ENCODE peak calls at places on chromosomes 1 and 21, in five cellular contexts. J, P, N, U and L are unnamed samples.

GRCh38 chr21:42974832-42975820 is 764 bp downstream of the PKNOX1 start:
- DNase-seq in J (peak), P (peak), N (no peak), U (peak), L (peak)

GRCh38 chr1:178101654-178102053 is 7.8 kb downstream of the RASAL2 start:
- DNase-seq in J (no peak), P (no peak), N (no peak), U (no peak), L (no peak)

GRCh38 chr1:8572106-8572505 is 245.3 kb downstream of the RERE start:
- DNase-seq in J (no peak), P (no peak), N (no peak), U (no peak), L (no peak)

GRCh38 chr1:223008808-223009207 is 134.2 kb downstream of the TLR5 start:
- DNase-seq in J (no peak), P (no peak), N (no peak), U (no peak), L (no peak)

GRCh38 chr1:25771246-25772114 is 28.5 kb upstream of the SELENON start:
- DNase-seq in J (peak), P (no peak), N (peak), U (peak), L (peak)

GRCh38 chr1:217469983-217470382 is 160.9 kb downstream of the GPATCH2 start:
- DNase-seq in J (no peak), P (no peak), N (no peak), U (no peak), L (no peak)

GRCh38 chr1:25472494-25472893 is 41.8 kb downstream of the MACO1 start:
- DNase-seq in J (no peak), P (no peak), N (no peak), U (no peak), L (no peak)

GRCh38 chr1:219659682-219660081 is 46.8 kb upstream of the ZC3H11B start:
- DNase-seq in J (no peak), P (no peak), N (no peak), U (peak), L (no peak)

GRCh38 chr1:84506729-84507453 is 510 bp upstream of the GNG5 start:
- DNase-seq in J (no peak), P (no peak), N (no peak), U (no peak), L (no peak)

GRCh38 chr21:37204580-37204979 is 62.6 kb downstream of the VPS26C start:
- DNase-seq in J (no peak), P (no peak), N (no peak), U (peak), L (no peak)

GRCh38 chr1:15833842-15834405 is 13.6 kb upstream of the SPEN start:
- DNase-seq in J (no peak), P (no peak), N (no peak), U (no peak), L (no peak)

GRCh38 chr1:168636200-168636599 is 59.8 kb downstream of the XCL1 start:
- DNase-seq in J (no peak), P (no peak), N (no peak), U (no peak), L (no peak)

GRCh38 chr1:27391511-27392095 is 819 bp upstream of the GPR3 start:
- DNase-seq in J (no peak), P (peak), N (no peak), U (no peak), L (no peak)

GRCh38 chr1:171084091-171084490 is 6.6 kb upstream of the FMO3 start:
- DNase-seq in J (no peak), P (no peak), N (no peak), U (no peak), L (no peak)

GRCh38 chr1:60989745-60990718 is 92.3 kb upstream of the NFIA start:
- DNase-seq in J (no peak), P (no peak), N (no peak), U (peak), L (no peak)